ENCODE peak calls at places on chromosomes 6 and 20, in six cellular contexts. V, Z, R, W, D and U are unnamed samples.

GRCh38 chr20:51500936-51501335 is 41.6 kb downstream of the NFATC2 start:
- DNase-seq in V (peak; percentile 57), Z (no peak), R (no peak), W (no peak), D (peak; percentile 30), U (no peak)

GRCh38 chr6:104506429-104506828 is 353.3 kb downstream of the HACE1 start:
- DNase-seq in V (no peak), Z (no peak), R (no peak), W (no peak), D (no peak), U (no peak)

GRCh38 chr6:53928641-53929339 is 134.0 kb downstream of the LRRC1 start:
- DNase-seq in V (no peak), Z (no peak), R (no peak), W (no peak), D (no peak), U (no peak)

GRCh38 chr6:155186052-155186658 is 77.7 kb upstream of the CLDN20 start:
- DNase-seq in V (no peak), Z (no peak), R (no peak), W (no peak), D (no peak), U (no peak)

GRCh38 chr20:44079291-44079690 is 107.7 kb downstream of the JPH2 start:
- DNase-seq in V (no peak), Z (no peak), R (no peak), W (no peak), D (peak; percentile 72), U (no peak)

GRCh38 chr6:137661601-137662000 is 167.4 kb upstream of the OLIG3 start:
- DNase-seq in V (peak; percentile 51), Z (peak; percentile 46), R (peak; percentile 16), W (peak; percentile 19), D (no peak), U (no peak)

GRCh38 chr20:17614176-17614811 is 44.4 kb downstream of the DSTN start:
- DNase-seq in V (no peak), Z (peak; percentile 47), R (no peak), W (peak; percentile 86), D (peak; percentile 76), U (peak; percentile 87)

GRCh38 chr6:67779876-67780275 is 855.2 kb upstream of the ADGRB3 start:
- DNase-seq in V (no peak), Z (no peak), R (no peak), W (no peak), D (no peak), U (no peak)

GRCh38 chr6:113683968-113684367 is 173.2 kb upstream of the MARCKS start:
- DNase-seq in V (no peak), Z (no peak), R (no peak), W (no peak), D (no peak), U (no peak)

GRCh38 chr20:35224536-35224935 is 2.0 kb upstream of the MMP24 start:
- DNase-seq in V (no peak), Z (no peak), R (no peak), W (no peak), D (no peak), U (no peak)

GRCh38 chr6:31132806-31133205 is 6.1 kb downstream of the PSORS1C2 start:
- DNase-seq in V (no peak), Z (no peak), R (no peak), W (no peak), D (no peak), U (no peak)

GRCh38 chr20:13771853-13772453 is 12.8 kb downstream of the ESF1 start:
- DNase-seq in V (no peak), Z (no peak), R (no peak), W (no peak), D (no peak), U (no peak)

GRCh38 chr20:12049125-12049524 is 131.4 kb downstream of the BTBD3 start:
- DNase-seq in V (no peak), Z (peak; percentile 40), R (no peak), W (no peak), D (no peak), U (no peak)

GRCh38 chr20:45969712-45970634 is 2.0 kb downstream of the ZNF335 start:
- DNase-seq in V (no peak), Z (peak; percentile 60), R (no peak), W (no peak), D (peak; percentile 77), U (no peak)

GRCh38 chr6:15495375-15495901 is 167.4 kb downstream of the DTNBP1 start:
- DNase-seq in V (no peak), Z (no peak), R (no peak), W (peak; percentile 67), D (no peak), U (peak; percentile 77)

GRCh38 chr20:36384022-36384619 is 78.0 kb downstream of the DLGAP4 start:
- DNase-seq in V (peak; percentile 9), Z (peak; percentile 42), R (no peak), W (no peak), D (no peak), U (no peak)

GRCh38 chr6:26022737-26023136 is 60.1 kb downstream of the TRIM38 start:
- DNase-seq in V (no peak), Z (no peak), R (no peak), W (no peak), D (no peak), U (no peak)

GRCh38 chr20:58718729-58719128 is 26.1 kb downstream of the NPEPL1 start:
- DNase-seq in V (no peak), Z (no peak), R (no peak), W (no peak), D (peak; percentile 74), U (no peak)

GRCh38 chr20:50844430-50845100 is 49.7 kb downstream of the BCAS4 start:
- DNase-seq in V (peak; percentile 43), Z (no peak), R (no peak), W (no peak), D (peak; percentile 100), U (no peak)

GRCh38 chr6:14277405-14277930 is 159.9 kb downstream of the CD83 start:
- DNase-seq in V (no peak), Z (no peak), R (no peak), W (no peak), D (no peak), U (no peak)

GRCh38 chr20:54123587-54124180 is 50.1 kb downstream of the CYP24A1 start:
- DNase-seq in V (no peak), Z (peak; percentile 49), R (no peak), W (no peak), D (peak; percentile 100), U (no peak)

GRCh38 chr6:131638013-131638412 is 911 bp downstream of the ENPP3 start:
- DNase-seq in V (no peak), Z (no peak), R (no peak), W (no peak), D (no peak), U (no peak)

GRCh38 chr6:79168695-79168980 is 65.8 kb downstream of the HMGN3 start:
- DNase-seq in V (no peak), Z (no peak), R (no peak), W (no peak), D (no peak), U (no peak)

GRCh38 chr20:4060856-4061440 is 45.6 kb upstream of the RNF24 start:
- DNase-seq in V (no peak), Z (no peak), R (no peak), W (no peak), D (peak; percentile 35), U (no peak)

GRCh38 chr6:161954077-161954476 is 680.2 kb upstream of the AGPAT4 start:
- DNase-seq in V (no peak), Z (no peak), R (no peak), W (no peak), D (no peak), U (no peak)

DNA sequence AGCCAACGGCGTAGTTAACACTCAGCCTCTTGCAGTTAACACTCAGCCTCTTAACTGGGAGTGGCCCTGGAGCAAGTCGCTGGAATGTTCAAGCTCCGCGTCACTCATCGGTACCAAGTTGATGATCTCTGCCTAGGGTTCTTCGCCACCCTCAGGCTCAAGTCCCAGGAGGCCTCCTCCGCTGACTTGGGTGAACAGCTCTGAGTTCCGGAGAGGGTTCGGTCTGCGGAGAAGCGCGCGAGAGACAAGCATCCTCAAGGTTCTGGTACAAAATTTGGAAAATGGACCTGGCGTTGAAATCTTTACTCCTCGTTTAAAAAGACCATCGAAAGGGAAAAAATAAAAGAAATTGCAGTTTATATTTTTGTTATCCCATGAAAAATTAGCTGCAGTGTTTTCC is 876 bp upstream of the DSP start:
- DNase-seq in V (no peak), Z (no peak), R (no peak), W (peak; percentile 42), D (no peak), U (peak; percentile 40)
- H3K4me3 ChIP-seq in V (no peak overlapping the region), Z (no peak overlapping the region), R (no peak overlapping the region), W (peak overlapping the region; percentile 66), D (peak overlapping the region; percentile 73), U (peak overlapping the region; percentile 75)

GRCh38 chr6:107077710-107078109 is 37.6 kb downstream of the BEND3 start:
- DNase-seq in V (no peak), Z (no peak), R (no peak), W (no peak), D (no peak), U (no peak)

GRCh38 chr6:107079429-107079828 is 35.9 kb downstream of the BEND3 start:
- DNase-seq in V (no peak), Z (peak; percentile 35), R (no peak), W (no peak), D (no peak), U (no peak)

GRCh38 chr6:107080036-107080435 is 35.3 kb downstream of the BEND3 start:
- DNase-seq in V (no peak), Z (peak; percentile 12), R (no peak), W (no peak), D (no peak), U (no peak)

GRCh38 chr6:107070686-107071085 is 42.7 kb downstream of the MTRES1 start:
- DNase-seq in V (no peak), Z (no peak), R (no peak), W (no peak), D (no peak), U (no peak)

GRCh38 chr6:107075951-107076381 is 39.3 kb downstream of the BEND3 start:
- DNase-seq in V (no peak), Z (no peak), R (no peak), W (no peak), D (no peak), U (no peak)
- H3K4me3 ChIP-seq in V (no peak overlapping the region), Z (no peak overlapping the region), R (no peak overlapping the region), W (no peak overlapping the region), D (no peak overlapping the region), U (no peak overlapping the region)

GRCh38 chr6:107731422-107732319 is 92.4 kb downstream of the SCML4 start:
- DNase-seq in V (peak; percentile 42), Z (no peak), R (no peak), W (no peak), D (no peak), U (no peak)

GRCh38 chr6:107729098-107729497 is 95.0 kb downstream of the SCML4 start:
- DNase-seq in V (no peak), Z (no peak), R (no peak), W (no peak), D (no peak), U (no peak)

GRCh38 chr6:107730683-107731314 is 93.3 kb downstream of the SCML4 start:
- DNase-seq in V (no peak), Z (no peak), R (no peak), W (no peak), D (no peak), U (no peak)

GRCh38 chr6:107728564-107728897 is 95.6 kb downstream of the SCML4 start:
- DNase-seq in V (no peak), Z (no peak), R (no peak), W (no peak), D (no peak), U (no peak)

GRCh38 chr6:107730106-107730505 is 94.0 kb downstream of the SCML4 start:
- DNase-seq in V (peak; percentile 64), Z (no peak), R (no peak), W (no peak), D (no peak), U (no peak)
- H3K4me3 ChIP-seq in V (peak overlapping the region; percentile 85), Z (no peak overlapping the region), R (no peak overlapping the region), W (no peak overlapping the region), D (no peak overlapping the region), U (no peak overlapping the region)

GRCh38 chr20:62357681-62358080 is 9.4 kb downstream of the LAMA5 start:
- DNase-seq in V (no peak), Z (no peak), R (no peak), W (peak; percentile 43), D (no peak), U (peak; percentile 33)
- H3K4me3 ChIP-seq in V (no peak overlapping the region), Z (no peak overlapping the region), R (no peak overlapping the region), W (peak overlapping the region; percentile 43), D (no peak overlapping the region), U (peak overlapping the region; percentile 53)